ENCODE peak calls at places on chromosomes 12 and 14, in five cellular contexts. C is brain microvascular endothelial cell, P is lung, E is tibial nerve, F is lower leg skin. G is an unnamed sample.

GRCh38 chr12:106522708-106523107 is 60.1 kb upstream of the RFX4 start:
- DNase-seq in F (no peak), P (no peak), E (no peak), C (no peak), G (no peak)

GRCh38 chr12:80708535-80709328 is 1.3 kb downstream of the MYF6 start:
- DNase-seq in P (no peak), E (no peak), F (no peak), C (no peak), G (peak)

GRCh38 chr12:28189774-28190320 is 409 bp upstream of the CCDC91 start:
- DNase-seq in P (no peak), E (no peak), F (no peak), C (peak), G (no peak)

GRCh38 chr12:21576431-21576830 is 28.2 kb downstream of the GYS2 start:
- DNase-seq in P (no peak), E (no peak), F (no peak), C (no peak), G (no peak)

GRCh38 chr14:21025374-21026151 is 702 bp upstream of the NDRG2 start:
- DNase-seq in C (no peak), F (peak), P (no peak), E (peak), G (no peak)

GRCh38 chr14:100981808-100982207 is 78.3 kb upstream of the RTL1 start:
- DNase-seq in E (no peak), F (no peak), P (no peak), C (peak), G (no peak)

GRCh38 chr12:131279281-131279921 is 325.7 kb downstream of the ADGRD1 start:
- DNase-seq in P (no peak), F (no peak), E (no peak), C (no peak), G (no peak)

GRCh38 chr12:81942588-81942987 is 183.4 kb upstream of the PPFIA2 start:
- DNase-seq in C (no peak), P (no peak), F (no peak), E (no peak), G (no peak)

GRCh38 chr12:117143008-117143532 is 43.9 kb upstream of the TESC start:
- DNase-seq in C (peak), P (peak), F (no peak), E (no peak), G (no peak)

GRCh38 chr12:57212701-57213067 is 3.9 kb upstream of the NXPH4 start:
- DNase-seq in E (no peak), F (no peak), C (no peak), P (no peak), G (no peak)

GRCh38 chr14:69428289-69428998 is 30.0 kb downstream of the SLC39A9 start:
- DNase-seq in P (no peak), C (no peak), E (no peak), F (no peak), G (no peak)

GRCh38 chr12:113322353-113322752 is 12.6 kb downstream of the SLC8B1 start:
- DNase-seq in F (no peak), E (no peak), P (no peak), C (peak), G (peak)

GRCh38 chr14:100299238-100299560 is 7.0 kb downstream of the SLC25A29 start:
- DNase-seq in F (no peak), C (no peak), E (no peak), P (no peak), G (no peak)

GRCh38 chr14:105059035-105059916 is 6.0 kb downstream of the GPR132 start:
- DNase-seq in E (no peak), F (no peak), C (no peak), P (peak), G (no peak)

GRCh38 chr12:95402096-95402495 is 71.9 kb upstream of the METAP2 start:
- DNase-seq in C (no peak), F (no peak), P (no peak), E (no peak), G (no peak)
- H3K4me3 ChIP-seq in C (no peak), F (no peak), P (no peak), E (no peak), G (no peak)

DNA sequence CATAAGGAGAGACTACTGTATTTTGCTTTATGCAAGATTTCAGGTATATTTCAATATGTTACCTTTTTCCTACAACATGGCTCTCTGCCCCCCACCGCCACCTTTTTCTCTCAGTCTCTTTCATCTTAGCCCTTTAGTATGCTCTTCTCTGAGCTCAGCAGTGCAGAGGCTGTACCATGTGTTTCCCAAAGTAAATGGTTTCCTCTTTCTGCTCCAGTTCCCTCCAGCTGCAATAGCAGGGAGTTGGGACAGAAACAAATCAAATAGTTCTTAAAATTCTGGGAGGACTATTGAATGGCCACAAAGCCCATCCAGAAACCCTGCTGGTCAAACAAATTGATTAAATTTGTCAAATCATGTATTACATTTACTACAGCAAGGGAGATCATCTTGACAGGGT is 4.2 kb downstream of the AMN1 start:
- DNase-seq in F (no peak), C (no peak), E (no peak), P (no peak), G (no peak)
- TF ChIP-seq CTCF in F (no peak), C (no peak), E (no peak), P (no peak), G (no peak)

GRCh38 chr12:94020335-94020734 is 128.0 kb upstream of the PLXNC1 start:
- DNase-seq in F (no peak), E (no peak), P (no peak), C (no peak), G (no peak)
- H3K4me3 ChIP-seq in F (no peak), E (no peak), P (no peak), C (no peak), G (no peak)

DNA sequence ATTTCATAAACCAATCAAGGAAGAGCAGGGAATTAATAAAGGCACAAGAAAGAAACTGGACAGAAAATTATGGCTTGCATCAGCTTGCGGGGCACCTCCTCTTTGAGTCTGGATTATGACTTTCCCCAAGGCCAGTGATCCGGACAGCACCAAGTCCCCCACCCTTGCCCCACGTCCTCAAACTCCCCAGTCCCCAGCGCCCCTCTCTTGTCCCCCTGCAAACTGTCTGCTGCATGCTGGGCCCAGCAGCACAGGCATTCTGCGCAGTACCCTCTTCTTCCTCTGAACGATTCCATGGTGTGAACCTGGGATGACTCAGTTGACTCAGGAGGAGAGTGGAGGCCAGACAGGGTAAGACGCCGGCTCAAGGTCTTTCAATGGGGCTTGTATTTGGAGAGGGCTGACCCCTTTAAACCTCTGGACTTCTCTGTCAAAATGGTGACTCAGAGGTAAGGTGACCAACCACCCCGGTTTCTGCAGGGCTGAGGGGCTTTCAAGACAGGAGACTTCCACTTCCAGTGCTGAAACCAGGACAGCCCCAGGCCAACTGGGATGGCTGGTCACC is 13.5 kb downstream of the C14orf132 start:
- DNase-seq in C (no peak), F (no peak), E (no peak), P (no peak), G (peak)
- TF ChIP-seq CTCF in C (peak), F (no peak), E (no peak), P (no peak), G (no peak)

DNA sequence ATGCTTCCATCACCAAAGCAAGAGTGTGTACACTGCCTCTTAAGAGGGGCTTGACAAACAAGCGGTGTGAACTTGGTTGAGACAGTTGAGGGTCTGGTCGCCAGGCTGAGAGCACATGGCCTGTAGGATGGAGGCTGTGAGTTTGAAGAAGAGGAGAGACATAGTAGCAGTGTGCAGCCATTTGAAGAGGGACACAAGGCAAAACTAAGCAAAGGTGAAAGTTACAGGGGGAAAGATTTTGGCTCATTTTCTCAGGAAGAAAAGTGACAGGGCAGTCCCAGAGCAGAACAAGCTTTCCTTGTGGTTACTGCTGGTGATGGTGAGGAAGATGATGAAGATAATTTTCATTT is 11.3 kb upstream of the C12orf76 start:
- DNase-seq in E (no peak), F (no peak), P (no peak), C (no peak), G (no peak)
- H3K4me3 ChIP-seq in E (no peak), F (no peak), P (no peak), C (no peak), G (no peak)

DNA sequence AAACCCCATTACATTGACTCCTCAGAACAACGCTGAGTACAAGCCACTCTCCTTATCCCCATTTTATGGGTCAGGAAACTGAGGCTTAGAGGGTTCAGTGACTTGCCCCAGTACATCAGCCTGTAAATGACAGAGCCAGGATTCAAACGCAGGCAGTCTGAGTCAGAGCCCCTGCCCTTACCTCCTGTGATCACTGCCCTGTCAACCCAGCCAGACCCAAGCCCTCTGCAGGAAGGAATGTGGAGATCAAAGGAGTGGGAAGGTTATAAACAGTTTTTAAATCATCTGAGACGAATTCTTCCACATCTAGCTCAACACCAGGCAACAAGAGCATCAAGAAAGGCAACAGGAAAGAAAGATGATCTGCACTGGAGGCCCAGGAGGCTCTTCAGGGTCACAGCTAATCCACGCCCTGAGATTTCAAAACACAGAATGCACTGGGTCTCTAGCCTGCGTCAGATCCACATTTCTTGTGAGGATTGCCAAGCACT is 38.5 kb downstream of the SPTB start:
- DNase-seq in F (no peak), P (no peak), C (peak), E (no peak), G (peak)
- TF ChIP-seq CTCF in F (no peak), P (no peak), C (peak), E (no peak), G (peak)

DNA sequence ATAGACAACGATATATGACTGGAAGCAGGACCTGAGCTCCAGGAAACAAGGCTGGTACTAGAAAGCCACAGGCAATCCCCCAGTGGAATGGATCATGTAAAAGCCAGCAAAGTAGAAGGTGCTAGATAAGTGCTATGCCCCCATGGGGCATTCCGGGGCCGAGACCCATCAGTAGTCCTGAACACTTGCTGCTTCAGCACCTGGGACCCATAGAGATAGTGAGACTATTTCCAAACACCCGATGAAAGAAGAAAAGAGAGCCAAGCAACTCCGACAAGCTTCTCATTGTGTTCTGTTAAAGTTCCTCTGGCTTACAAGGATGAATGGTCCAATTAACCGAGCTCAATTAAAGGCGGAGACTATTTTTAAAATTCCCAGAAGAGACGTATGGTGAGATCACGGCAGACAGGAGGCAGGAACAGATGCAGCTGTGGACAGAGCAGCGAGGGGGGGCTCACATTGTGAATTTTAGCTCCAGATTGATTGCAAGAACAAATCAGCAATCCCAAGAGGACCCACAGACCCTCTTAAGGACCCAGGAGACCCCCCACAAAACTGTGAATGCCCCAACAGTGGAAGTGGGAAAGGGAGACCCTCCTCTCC is 142.5 kb upstream of the OVCH1 start:
- DNase-seq in C (no peak), F (no peak), E (no peak), P (no peak), G (no peak)
- H3K4me3 ChIP-seq in C (no peak), F (no peak), E (no peak), P (no peak), G (no peak)

DNA sequence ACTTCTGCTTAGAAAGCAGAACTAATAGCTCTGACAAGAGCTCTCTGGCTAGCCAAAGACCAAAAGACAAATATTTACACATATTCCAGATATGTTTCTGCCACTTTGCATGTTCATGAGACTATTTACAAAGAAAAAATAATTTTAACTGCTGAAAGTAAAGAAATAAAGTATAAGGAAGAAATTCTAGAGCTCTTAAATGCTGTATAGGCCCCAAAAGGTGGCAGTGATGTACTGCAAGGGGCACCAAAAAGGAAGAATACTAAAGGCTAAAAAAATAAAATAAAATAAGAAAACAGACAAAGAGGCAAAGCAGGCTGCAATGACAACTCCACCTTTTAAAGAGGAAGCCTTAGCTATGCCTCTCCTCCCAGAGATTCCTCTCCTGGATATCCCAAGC is 23.0 kb downstream of the KLRK1 start:
- DNase-seq in F (no peak), E (no peak), C (no peak), P (no peak), G (peak)
- TF ChIP-seq CTCF in F (no peak), E (peak), C (peak), P (no peak), G (no peak)